ENCODE peak calls at places on chromosomes 11 and 22, in six cellular contexts. One of them, this sample, is unnamed.

GRCh38 chr11:112751312-112751711 is 209.9 kb upstream of the NCAM1 start:
- DNase-seq in cardiac fibroblast: no peak
- DNase-seq in astrocyte of the spinal cord: no peak
- DNase-seq in neural crest cell: no peak
- DNase-seq in dorsolateral prefrontal cortex: no peak
- DNase-seq in B cell: no peak
- DNase-seq in this sample: no peak

GRCh38 chr11:77071671-77072605 is 5.2 kb downstream of the CAPN5 start:
- DNase-seq in cardiac fibroblast: peak
- DNase-seq in astrocyte of the spinal cord: no peak
- DNase-seq in neural crest cell: no peak
- DNase-seq in dorsolateral prefrontal cortex: no peak
- DNase-seq in B cell: no peak
- DNase-seq in this sample: peak

GRCh38 chr22:44393066-44393465 is 80.3 kb upstream of the SHISAL1 start:
- DNase-seq in cardiac fibroblast: no peak
- DNase-seq in astrocyte of the spinal cord: no peak
- DNase-seq in neural crest cell: no peak
- DNase-seq in dorsolateral prefrontal cortex: peak
- DNase-seq in B cell: peak
- DNase-seq in this sample: no peak

GRCh38 chr11:68457214-68457897 is 3.2 kb upstream of the PPP6R3 start:
- DNase-seq in cardiac fibroblast: no peak
- DNase-seq in astrocyte of the spinal cord: no peak
- DNase-seq in neural crest cell: no peak
- DNase-seq in dorsolateral prefrontal cortex: no peak
- DNase-seq in B cell: no peak
- DNase-seq in this sample: no peak

GRCh38 chr11:72637926-72638325 is 36.3 kb downstream of the PDE2A start:
- DNase-seq in cardiac fibroblast: no peak
- DNase-seq in astrocyte of the spinal cord: no peak
- DNase-seq in neural crest cell: no peak
- DNase-seq in dorsolateral prefrontal cortex: no peak
- DNase-seq in B cell: no peak
- DNase-seq in this sample: no peak

GRCh38 chr11:132278801-132279574 is 908.6 kb downstream of the NTM start:
- DNase-seq in cardiac fibroblast: peak
- DNase-seq in astrocyte of the spinal cord: peak
- DNase-seq in neural crest cell: peak
- DNase-seq in dorsolateral prefrontal cortex: no peak
- DNase-seq in B cell: no peak
- DNase-seq in this sample: peak

GRCh38 chr11:100354736-100355135 is 332.4 kb upstream of the ARHGAP42 start:
- DNase-seq in cardiac fibroblast: no peak
- DNase-seq in astrocyte of the spinal cord: no peak
- DNase-seq in neural crest cell: no peak
- DNase-seq in dorsolateral prefrontal cortex: no peak
- DNase-seq in B cell: no peak
- DNase-seq in this sample: peak

GRCh38 chr11:123161386-123161785 is 33.7 kb downstream of the CLMP start:
- DNase-seq in cardiac fibroblast: peak
- DNase-seq in astrocyte of the spinal cord: no peak
- DNase-seq in neural crest cell: no peak
- DNase-seq in dorsolateral prefrontal cortex: no peak
- DNase-seq in B cell: no peak
- DNase-seq in this sample: no peak

GRCh38 chr11:94297967-94298576 is 6.3 kb upstream of the IZUMO1R start:
- DNase-seq in cardiac fibroblast: no peak
- DNase-seq in astrocyte of the spinal cord: no peak
- DNase-seq in neural crest cell: no peak
- DNase-seq in dorsolateral prefrontal cortex: no peak
- DNase-seq in B cell: no peak
- DNase-seq in this sample: no peak

GRCh38 chr11:127950162-127950561 is 637.2 kb downstream of the ETS1 start:
- DNase-seq in cardiac fibroblast: no peak
- DNase-seq in astrocyte of the spinal cord: no peak
- DNase-seq in neural crest cell: no peak
- DNase-seq in dorsolateral prefrontal cortex: no peak
- DNase-seq in B cell: no peak
- DNase-seq in this sample: no peak

GRCh38 chr11:120674537-120674936 is 163.0 kb downstream of the GRIK4 start:
- DNase-seq in cardiac fibroblast: peak
- DNase-seq in astrocyte of the spinal cord: peak
- DNase-seq in neural crest cell: no peak
- DNase-seq in dorsolateral prefrontal cortex: no peak
- DNase-seq in B cell: no peak
- DNase-seq in this sample: peak

GRCh38 chr22:46351767-46352166 is 16.3 kb downstream of the TRMU start:
- DNase-seq in cardiac fibroblast: no peak
- DNase-seq in astrocyte of the spinal cord: no peak
- DNase-seq in neural crest cell: no peak
- DNase-seq in dorsolateral prefrontal cortex: no peak
- DNase-seq in B cell: no peak
- DNase-seq in this sample: no peak

DNA sequence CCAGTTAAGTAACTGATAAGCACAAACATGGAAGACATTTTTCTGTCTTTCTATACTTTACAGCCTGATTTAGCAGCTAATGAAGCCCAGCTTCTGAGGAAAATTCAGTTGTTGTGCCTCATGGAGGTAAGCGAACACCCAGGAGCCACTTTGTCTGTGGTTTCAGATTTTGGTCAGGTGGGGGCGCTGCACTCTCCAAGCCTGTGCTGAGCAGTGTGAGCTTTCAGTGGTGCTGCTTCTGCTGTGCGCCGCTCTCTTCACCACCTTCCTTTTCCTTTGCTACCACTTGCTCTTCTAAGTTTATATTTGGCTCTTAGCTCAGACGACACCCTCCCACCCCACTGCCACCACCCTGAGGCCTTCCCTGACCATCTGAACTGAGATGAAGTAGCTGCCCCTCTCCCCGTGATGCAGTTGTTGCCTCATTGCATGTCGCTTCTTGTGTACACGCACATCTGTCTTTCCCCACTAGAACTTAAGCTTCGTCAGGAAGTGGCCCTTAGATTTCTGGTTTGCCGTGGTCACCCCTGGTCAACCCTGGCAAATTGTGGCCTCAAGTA is 14.0 kb downstream of the PSMD13 start:
- DNase-seq in cardiac fibroblast: peak
- DNase-seq in astrocyte of the spinal cord: peak
- DNase-seq in neural crest cell: peak
- DNase-seq in dorsolateral prefrontal cortex: peak
- DNase-seq in B cell: peak
- DNase-seq in this sample: peak
- TF ChIP-seq CTCF in cardiac fibroblast: peak
- TF ChIP-seq CTCF in astrocyte of the spinal cord: peak
- TF ChIP-seq CTCF in neural crest cell: peak
- TF ChIP-seq CTCF in dorsolateral prefrontal cortex: peak
- TF ChIP-seq CTCF in B cell: peak
- TF ChIP-seq CTCF in this sample: peak

GRCh38 chr11:114059278-114059983 is at the start of gene ZBTB16:
- DNase-seq in cardiac fibroblast: peak
- DNase-seq in astrocyte of the spinal cord: peak
- DNase-seq in neural crest cell: peak
- DNase-seq in dorsolateral prefrontal cortex: peak
- DNase-seq in B cell: peak
- DNase-seq in this sample: peak
- TF ChIP-seq CTCF in cardiac fibroblast: peak
- TF ChIP-seq CTCF in astrocyte of the spinal cord: peak
- TF ChIP-seq CTCF in neural crest cell: no peak
- TF ChIP-seq CTCF in dorsolateral prefrontal cortex: peak
- TF ChIP-seq CTCF in B cell: no peak
- TF ChIP-seq CTCF in this sample: peak

GRCh38 chr11:96794152-96794551 is 404.3 kb downstream of the JRKL start:
- DNase-seq in cardiac fibroblast: no peak
- DNase-seq in astrocyte of the spinal cord: no peak
- DNase-seq in neural crest cell: no peak
- DNase-seq in dorsolateral prefrontal cortex: no peak
- DNase-seq in B cell: no peak
- DNase-seq in this sample: no peak
- TF ChIP-seq CTCF in cardiac fibroblast: no peak
- TF ChIP-seq CTCF in astrocyte of the spinal cord: no peak
- TF ChIP-seq CTCF in neural crest cell: no peak
- TF ChIP-seq CTCF in dorsolateral prefrontal cortex: no peak
- TF ChIP-seq CTCF in B cell: no peak
- TF ChIP-seq CTCF in this sample: no peak

GRCh38 chr11:74487875-74488274 is 5.6 kb downstream of the LIPT2 start:
- DNase-seq in cardiac fibroblast: no peak
- DNase-seq in astrocyte of the spinal cord: no peak
- DNase-seq in neural crest cell: no peak
- DNase-seq in dorsolateral prefrontal cortex: no peak
- DNase-seq in B cell: no peak
- DNase-seq in this sample: no peak
- TF ChIP-seq CTCF in cardiac fibroblast: peak
- TF ChIP-seq CTCF in astrocyte of the spinal cord: peak
- TF ChIP-seq CTCF in neural crest cell: peak
- TF ChIP-seq CTCF in dorsolateral prefrontal cortex: no peak
- TF ChIP-seq CTCF in B cell: no peak
- TF ChIP-seq CTCF in this sample: peak

GRCh38 chr11:104164028-104164520 is at the start of gene PDGFD:
- DNase-seq in cardiac fibroblast: peak
- DNase-seq in astrocyte of the spinal cord: peak
- DNase-seq in neural crest cell: peak
- DNase-seq in dorsolateral prefrontal cortex: peak
- DNase-seq in B cell: peak
- DNase-seq in this sample: peak
- TF ChIP-seq CTCF in cardiac fibroblast: peak
- TF ChIP-seq CTCF in astrocyte of the spinal cord: peak
- TF ChIP-seq CTCF in neural crest cell: peak
- TF ChIP-seq CTCF in dorsolateral prefrontal cortex: no peak
- TF ChIP-seq CTCF in B cell: no peak
- TF ChIP-seq CTCF in this sample: peak

GRCh38 chr22:42692239-42693054 is 28.2 kb downstream of the A4GALT start:
- DNase-seq in cardiac fibroblast: no peak
- DNase-seq in astrocyte of the spinal cord: no peak
- DNase-seq in neural crest cell: no peak
- DNase-seq in dorsolateral prefrontal cortex: no peak
- DNase-seq in B cell: peak
- DNase-seq in this sample: no peak
- TF ChIP-seq CTCF in cardiac fibroblast: no peak
- TF ChIP-seq CTCF in astrocyte of the spinal cord: no peak
- TF ChIP-seq CTCF in neural crest cell: no peak
- TF ChIP-seq CTCF in dorsolateral prefrontal cortex: no peak
- TF ChIP-seq CTCF in B cell: peak
- TF ChIP-seq CTCF in this sample: no peak

GRCh38 chr11:5288108-5288911 is 13.4 kb downstream of the OR51B4 start:
- DNase-seq in cardiac fibroblast: peak
- DNase-seq in astrocyte of the spinal cord: no peak
- DNase-seq in neural crest cell: no peak
- DNase-seq in dorsolateral prefrontal cortex: no peak
- DNase-seq in B cell: no peak
- DNase-seq in this sample: peak

GRCh38 chr11:5293028-5293427 is 8.7 kb downstream of the OR51B4 start:
- DNase-seq in cardiac fibroblast: no peak
- DNase-seq in astrocyte of the spinal cord: no peak
- DNase-seq in neural crest cell: no peak
- DNase-seq in dorsolateral prefrontal cortex: no peak
- DNase-seq in B cell: no peak
- DNase-seq in this sample: no peak

GRCh38 chr11:5288912-5289525 is 12.7 kb downstream of the OR51B4 start:
- DNase-seq in cardiac fibroblast: no peak
- DNase-seq in astrocyte of the spinal cord: no peak
- DNase-seq in neural crest cell: no peak
- DNase-seq in dorsolateral prefrontal cortex: no peak
- DNase-seq in B cell: no peak
- DNase-seq in this sample: no peak

GRCh38 chr11:5289696-5290095 is 12.1 kb downstream of the OR51B4 start:
- DNase-seq in cardiac fibroblast: no peak
- DNase-seq in astrocyte of the spinal cord: no peak
- DNase-seq in neural crest cell: no peak
- DNase-seq in dorsolateral prefrontal cortex: no peak
- DNase-seq in B cell: no peak
- DNase-seq in this sample: no peak

GRCh38 chr11:5291207-5291838 is 10.4 kb downstream of the OR51B4 start:
- DNase-seq in cardiac fibroblast: peak
- DNase-seq in astrocyte of the spinal cord: peak
- DNase-seq in neural crest cell: no peak
- DNase-seq in dorsolateral prefrontal cortex: no peak
- DNase-seq in B cell: no peak
- DNase-seq in this sample: peak
- TF ChIP-seq CTCF in cardiac fibroblast: peak
- TF ChIP-seq CTCF in astrocyte of the spinal cord: peak
- TF ChIP-seq CTCF in neural crest cell: peak
- TF ChIP-seq CTCF in dorsolateral prefrontal cortex: no peak
- TF ChIP-seq CTCF in B cell: no peak
- TF ChIP-seq CTCF in this sample: peak

GRCh38 chr11:27701262-27702105 is 1.2 kb upstream of the BDNF start:
- DNase-seq in cardiac fibroblast: peak
- DNase-seq in astrocyte of the spinal cord: peak
- DNase-seq in neural crest cell: no peak
- DNase-seq in dorsolateral prefrontal cortex: peak
- DNase-seq in B cell: no peak
- DNase-seq in this sample: peak
- TF ChIP-seq CTCF in cardiac fibroblast: peak
- TF ChIP-seq CTCF in astrocyte of the spinal cord: peak
- TF ChIP-seq CTCF in neural crest cell: peak
- TF ChIP-seq CTCF in dorsolateral prefrontal cortex: no peak
- TF ChIP-seq CTCF in B cell: no peak
- TF ChIP-seq CTCF in this sample: peak

GRCh38 chr11:8527939-8528338 is 66.1 kb downstream of the STK33 start:
- DNase-seq in cardiac fibroblast: no peak
- DNase-seq in astrocyte of the spinal cord: no peak
- DNase-seq in neural crest cell: no peak
- DNase-seq in dorsolateral prefrontal cortex: no peak
- DNase-seq in B cell: no peak
- DNase-seq in this sample: peak

GRCh38 chr11:8531312-8531711 is 62.7 kb downstream of the STK33 start:
- DNase-seq in cardiac fibroblast: peak
- DNase-seq in astrocyte of the spinal cord: no peak
- DNase-seq in neural crest cell: no peak
- DNase-seq in dorsolateral prefrontal cortex: no peak
- DNase-seq in B cell: no peak
- DNase-seq in this sample: no peak

GRCh38 chr11:8532475-8532874 is 61.6 kb downstream of the STK33 start:
- DNase-seq in cardiac fibroblast: no peak
- DNase-seq in astrocyte of the spinal cord: no peak
- DNase-seq in neural crest cell: no peak
- DNase-seq in dorsolateral prefrontal cortex: no peak
- DNase-seq in B cell: no peak
- DNase-seq in this sample: no peak

GRCh38 chr11:8531982-8532381 is 62.0 kb downstream of the STK33 start:
- DNase-seq in cardiac fibroblast: no peak
- DNase-seq in astrocyte of the spinal cord: no peak
- DNase-seq in neural crest cell: no peak
- DNase-seq in dorsolateral prefrontal cortex: no peak
- DNase-seq in B cell: no peak
- DNase-seq in this sample: no peak

DNA sequence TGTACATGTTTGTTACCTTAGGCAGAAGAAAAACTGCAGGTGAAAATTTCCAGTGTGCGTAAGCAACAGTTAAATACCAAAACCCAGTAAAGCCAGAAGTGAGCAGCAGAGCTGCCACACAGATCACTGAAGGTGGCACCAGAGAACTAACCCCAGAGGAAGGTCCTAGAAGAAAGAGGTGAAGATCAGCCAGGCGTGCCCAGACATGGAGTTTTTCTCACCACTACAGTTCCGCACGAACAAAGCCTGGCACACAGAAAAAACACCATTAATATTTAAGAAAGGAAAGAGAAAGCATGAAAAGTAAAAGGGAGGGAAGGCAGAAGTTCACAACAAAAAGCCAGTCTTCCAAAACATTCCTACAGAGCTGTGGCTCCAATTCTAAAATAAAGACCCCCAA is 60.7 kb downstream of the STK33 start:
- DNase-seq in cardiac fibroblast: no peak
- DNase-seq in astrocyte of the spinal cord: no peak
- DNase-seq in neural crest cell: no peak
- DNase-seq in dorsolateral prefrontal cortex: no peak
- DNase-seq in B cell: peak
- DNase-seq in this sample: no peak
- TF ChIP-seq CTCF in cardiac fibroblast: no peak
- TF ChIP-seq CTCF in astrocyte of the spinal cord: no peak
- TF ChIP-seq CTCF in neural crest cell: no peak
- TF ChIP-seq CTCF in dorsolateral prefrontal cortex: no peak
- TF ChIP-seq CTCF in B cell: no peak
- TF ChIP-seq CTCF in this sample: no peak

This sample was measured in choroid plexus epithelial cell.